ENCODE peak calls at places on chromosomes 12 and 14, in six cellular contexts. W is ovary, F is A549, U is IMR-90, D is heart left ventricle, T is MM.1S. P is an unnamed sample.

GRCh38 chr14:71533396-71533795 is 398.8 kb upstream of the RGS6 start:
- DNase-seq in W (no peak), F (no peak), U (peak; percentile 50), D (no peak), T (no peak), P (no peak)

GRCh38 chr12:116138380-116138779 is 139.1 kb downstream of the MED13L start:
- DNase-seq in W (no peak), F (no peak), U (no peak), D (no peak), T (no peak), P (no peak)

GRCh38 chr12:104752883-104753282 is 205.2 kb downstream of the SLC41A2 start:
- DNase-seq in W (no peak), F (no peak), U (no peak), D (no peak), T (no peak), P (no peak)

GRCh38 chr12:110270125-110270962 is 10.7 kb upstream of the ATP2A2 start:
- DNase-seq in W (no peak), F (peak; percentile 65), U (peak; percentile 73), D (peak; percentile 74), T (no peak), P (no peak)

GRCh38 chr14:96052541-96053105 is 13.5 kb downstream of the C14orf132 start:
- DNase-seq in W (no peak), F (peak; percentile 19), U (peak; percentile 28), D (no peak), T (no peak), P (no peak)

GRCh38 chr14:29681308-29681707 is 246.3 kb downstream of the PRKD1 start:
- DNase-seq in W (no peak), F (no peak), U (peak; percentile 26), D (no peak), T (no peak), P (no peak)

GRCh38 chr14:103404920-103405319 is 19.7 kb downstream of the MARK3 start:
- DNase-seq in W (no peak), F (no peak), U (no peak), D (peak; percentile 58), T (no peak), P (peak; percentile 62)

GRCh38 chr12:19006626-19007025 is 122.9 kb upstream of the PLEKHA5 start:
- DNase-seq in W (no peak), F (no peak), U (no peak), D (no peak), T (no peak), P (no peak)

GRCh38 chr14:59777006-59777579 is 93.5 kb downstream of the RTN1 start:
- DNase-seq in W (no peak), F (no peak), U (no peak), D (no peak), T (no peak), P (no peak)

GRCh38 chr12:122732170-122732569 is 1.5 kb upstream of the HCAR1 start:
- DNase-seq in W (no peak), F (no peak), U (no peak), D (no peak), T (no peak), P (no peak)

GRCh38 chr12:87812030-87812429 is 217.2 kb downstream of the C12orf50 start:
- DNase-seq in W (no peak), F (no peak), U (peak; percentile 54), D (no peak), T (no peak), P (no peak)

GRCh38 chr14:58107947-58108552 is 44.0 kb downstream of the ARMH4 start:
- DNase-seq in W (peak; percentile 37), F (peak; percentile 40), U (peak; percentile 79), D (peak; percentile 36), T (peak; percentile 34), P (no peak)

GRCh38 chr12:96489392-96490056 is at the start of gene CFAP54:
- DNase-seq in W (peak; percentile 94), F (peak; percentile 86), U (peak; percentile 89), D (peak; percentile 96), T (peak; percentile 96), P (peak; percentile 96)

GRCh38 chr12:388547-389137 is 478 bp downstream of the KDM5A start:
- DNase-seq in W (no peak), F (peak; percentile 33), U (peak; percentile 30), D (no peak), T (peak; percentile 39), P (peak; percentile 55)

GRCh38 chr14:88044782-88045446 is 40.0 kb downstream of the GPR65 start:
- DNase-seq in W (no peak), F (no peak), U (no peak), D (no peak), T (no peak), P (no peak)

GRCh38 chr14:105863296-105864108 is 337.1 kb downstream of the TMEM121 start:
- DNase-seq in W (peak; percentile 1), F (no peak), U (no peak), D (no peak), T (no peak), P (no peak)
- H3K9me3 ChIP-seq in W (no peaks in the 10 kb centered on the region), F (no peaks in the 10 kb centered on the region), U (peaks cover 67% of the 10 kb centered on the region), D (no peaks in the 10 kb centered on the region), T (no peaks in the 10 kb centered on the region), P (no peaks in the 10 kb centered on the region)

GRCh38 chr12:121578230-121579189 is 2.3 kb downstream of the KDM2B start:
- DNase-seq in W (peak; percentile 55), F (no peak), U (peak; percentile 21), D (no peak), T (no peak), P (peak; percentile 53)

GRCh38 chr12:121575952-121576615 is 4.7 kb downstream of the KDM2B start:
- DNase-seq in W (no peak), F (no peak), U (no peak), D (no peak), T (no peak), P (no peak)

GRCh38 chr12:121576851-121577391 is 3.9 kb downstream of the KDM2B start:
- DNase-seq in W (no peak), F (no peak), U (peak; percentile 95), D (peak; percentile 43), T (no peak), P (no peak)

GRCh38 chr12:121579190-121579791 is 1.5 kb downstream of the KDM2B start:
- DNase-seq in W (peak; percentile 62), F (no peak), U (no peak), D (peak; percentile 53), T (no peak), P (peak; percentile 61)

GRCh38 chr12:121577443-121578180 is 3.2 kb downstream of the KDM2B start:
- DNase-seq in W (peak; percentile 36), F (no peak), U (no peak), D (no peak), T (no peak), P (no peak)
- H3K4me3 ChIP-seq in W (peak overlapping the region; percentile 43), F (no peak overlapping the region), U (no peak overlapping the region), D (no peak overlapping the region), T (no peak overlapping the region), P (no peak overlapping the region)

DNA sequence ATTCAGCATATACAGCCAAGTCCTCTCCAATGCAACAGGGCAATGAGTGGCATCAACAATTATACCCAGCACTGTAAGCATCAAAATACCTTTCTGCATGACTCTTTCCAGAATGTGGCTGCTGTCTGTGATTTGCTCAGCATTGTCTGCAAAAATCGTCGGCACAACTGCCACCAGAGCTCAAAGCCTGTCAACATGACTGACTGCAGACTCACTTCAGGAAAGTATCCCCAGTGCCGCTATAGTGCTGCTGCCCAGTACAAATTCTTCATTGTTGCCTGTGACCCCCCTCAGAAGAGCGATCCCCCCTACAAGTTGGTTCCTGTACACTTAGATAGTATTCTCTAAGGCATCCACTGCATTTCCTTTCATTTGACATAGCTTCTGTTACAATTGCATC is 737 bp downstream of the RNASE6 start:
- DNase-seq in W (no peak), F (no peak), U (no peak), D (no peak), T (no peak), P (no peak)
- TF ChIP-seq CTCF in W (no peak), F (no peak), U (no peak), D (no peak), T (no peak), P (no peak)

GRCh38 chr14:105746124-105746514 is 219.7 kb downstream of the TMEM121 start:
- DNase-seq in W (no peak), F (no peak), U (no peak), D (no peak), T (no peak), P (no peak)
- H3K9me3 ChIP-seq in W (peaks cover 3% of the 10 kb centered on the region), F (no peaks in the 10 kb centered on the region), U (peaks cover 17% of the 10 kb centered on the region), D (no peaks in the 10 kb centered on the region), T (no peaks in the 10 kb centered on the region), P (no peaks in the 10 kb centered on the region)

GRCh38 chr14:91061309-91061887 is 957 bp upstream of the RPS6KA5 start:
- DNase-seq in W (no peak), F (no peak), U (no peak), D (no peak), T (no peak), P (no peak)
- H3K4me3 ChIP-seq in W (peak overlapping the region; percentile 49), F (peak overlapping the region; percentile 43), U (peak overlapping the region; percentile 43), D (peak overlapping the region; percentile 48), T (peak overlapping the region; percentile 73), P (peak overlapping the region; percentile 50)

DNA sequence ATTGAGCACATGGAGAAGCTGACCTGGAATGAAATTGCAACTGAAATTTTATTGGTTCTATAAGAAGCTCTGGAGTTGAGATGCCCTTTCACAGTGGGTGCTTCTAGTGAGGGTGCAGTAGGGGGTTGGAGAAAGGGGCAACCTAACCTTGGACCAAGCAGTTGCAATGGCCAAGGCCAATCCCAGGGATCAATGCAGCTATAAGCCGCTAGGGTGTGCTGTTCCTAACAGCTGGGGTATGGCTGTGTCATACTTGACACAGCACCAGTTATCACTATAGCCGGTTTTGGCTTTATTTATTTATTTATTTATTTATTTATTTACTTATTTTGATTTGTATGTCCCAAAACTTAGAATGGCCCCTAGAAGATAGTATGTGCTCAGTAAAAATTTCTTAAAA is 505.9 kb downstream of the FLRT2 start:
- DNase-seq in W (no peak), F (no peak), U (no peak), D (no peak), T (peak; percentile 14), P (no peak)
- TF ChIP-seq CTCF in W (no peak), F (no peak), U (peak; percentile 18), D (peak; percentile 18), T (peak; percentile 27), P (peak; percentile 37)

P was measured in lower lobe of right lung.